ENCODE peak calls at places on chromosomes 1 and 21, in nine cellular contexts. L is SJSA1; G is COR-L47; D is kidney; O is SJCRH30; J is activated CD8-positive, alpha-beta memory T cell treated with anti-CD3 and anti-CD28 coated beads for 1 hour; U is heart left ventricle; M is psoas muscle; Y is tibial artery. E is an unnamed sample.

GRCh38 chr1:201591348-201591747 is 52.4 kb downstream of the NAV1 start:
- DNase-seq in G (no peak), L (no peak), Y (peak; percentile 43), O (no peak), M (no peak), U (no peak), J (no peak), D (no peak), E (no peak)

GRCh38 chr1:80531182-80531581 is 1269.6 kb upstream of the ADGRL2 start:
- DNase-seq in O (no peak), M (no peak), Y (no peak), U (no peak), G (no peak), J (no peak), D (no peak), L (no peak), E (no peak)

GRCh38 chr1:157798211-157798610 is 21.3 kb upstream of the FCRL2 start:
- DNase-seq in G (no peak), U (no peak), M (no peak), O (no peak), Y (no peak), D (no peak), L (no peak), J (no peak), E (no peak)

GRCh38 chr1:17441265-17441992 is 2.0 kb upstream of the RCC2 start:
- DNase-seq in Y (no peak), J (no peak), U (no peak), O (peak; percentile 14), D (peak; percentile 11), G (no peak), M (no peak), L (no peak), E (no peak)

GRCh38 chr21:14766241-14766640 is 220.1 kb upstream of the SAMSN1 start:
- DNase-seq in D (peak; percentile 43), M (no peak), G (no peak), U (no peak), L (no peak), O (peak; percentile 17), Y (no peak), J (no peak), E (no peak)

GRCh38 chr1:31568895-31569655 is 7.2 kb upstream of the TINAGL1 start:
- DNase-seq in M (peak; percentile 73), U (peak; percentile 79), L (peak; percentile 34), O (no peak), J (no peak), G (no peak), Y (peak; percentile 90), D (peak; percentile 65), E (peak; percentile 74)

GRCh38 chr1:9663257-9663656 is 11.7 kb downstream of the PIK3CD start:
- DNase-seq in U (no peak), J (no peak), D (no peak), M (no peak), Y (no peak), G (no peak), L (no peak), O (no peak), E (no peak)

GRCh38 chr1:153882296-153882912 is 40.4 kb downstream of the GATAD2B start:
- DNase-seq in J (no peak), L (no peak), O (no peak), G (no peak), Y (no peak), U (no peak), D (no peak), M (no peak), E (no peak)

GRCh38 chr1:94698341-94698740 is 121.8 kb upstream of the SLC44A3 start:
- DNase-seq in J (no peak), L (no peak), M (no peak), Y (no peak), U (no peak), G (no peak), O (no peak), D (no peak), E (no peak)

GRCh38 chr1:239633432-239633831 is 247.1 kb downstream of the CHRM3 start:
- DNase-seq in D (no peak), M (no peak), G (no peak), U (no peak), O (no peak), L (no peak), J (no peak), Y (no peak), E (no peak)

GRCh38 chr1:246947255-246947654 is 15.5 kb upstream of the AHCTF1 start:
- DNase-seq in U (peak; percentile 48), O (no peak), Y (peak; percentile 88), G (no peak), J (no peak), M (peak; percentile 55), L (no peak), D (no peak), E (no peak)

GRCh38 chr1:29585656-29586055 is 349.3 kb downstream of the PTPRU start:
- DNase-seq in J (no peak), M (no peak), U (no peak), O (no peak), Y (no peak), L (peak; percentile 29), D (no peak), G (no peak), E (no peak)

GRCh38 chr1:8661185-8662110 is 156.0 kb downstream of the RERE start:
- DNase-seq in M (no peak), D (no peak), O (peak; percentile 75), U (peak; percentile 60), Y (no peak), G (peak; percentile 15), J (no peak), L (peak; percentile 60), E (no peak)

GRCh38 chr1:167439301-167439988 is 78.9 kb downstream of the CD247 start:
- DNase-seq in U (no peak), J (no peak), L (no peak), G (peak; percentile 32), O (peak; percentile 54), Y (no peak), D (no peak), M (peak; percentile 65), E (peak; percentile 48)

GRCh38 chr1:241323510-241323909 is 33.5 kb downstream of the RGS7 start:
- DNase-seq in Y (no peak), J (no peak), O (peak; percentile 62), U (no peak), L (peak; percentile 45), M (no peak), G (no peak), D (no peak), E (no peak)

GRCh38 chr1:2950926-2951305 is 70.4 kb upstream of the ACTRT2 start:
- DNase-seq in O (no peak), L (no peak), Y (no peak), D (peak; percentile 63), M (peak; percentile 12), J (no peak), G (no peak), U (no peak), E (peak; percentile 7)

GRCh38 chr1:207019161-207019560 is 13.4 kb downstream of the C1orf116 start:
- DNase-seq in U (no peak), L (no peak), G (no peak), O (no peak), D (no peak), J (no peak), M (no peak), Y (no peak), E (no peak)

GRCh38 chr1:66281808-66282207 is 252.1 kb upstream of the SGIP1 start:
- DNase-seq in G (no peak), O (no peak), U (no peak), Y (no peak), M (no peak), D (no peak), L (no peak), J (no peak), E (no peak)

GRCh38 chr1:67724928-67725560 is 40.0 kb downstream of the GADD45A start:
- DNase-seq in L (peak; percentile 71), M (no peak), D (no peak), Y (no peak), G (peak; percentile 68), U (peak; percentile 84), J (no peak), O (peak; percentile 98), E (no peak)

GRCh38 chr21:44405948-44406872 is 49.1 kb upstream of the LRRC3 start:
- DNase-seq in G (no peak), Y (no peak), O (peak; percentile 22), J (no peak), D (peak; percentile 68), L (peak; percentile 86), M (no peak), U (no peak), E (peak; percentile 26)

GRCh38 chr1:235041201-235041600 is 87.4 kb downstream of the TOMM20 start:
- DNase-seq in G (no peak), D (peak; percentile 28), U (no peak), L (no peak), O (no peak), M (no peak), J (no peak), Y (peak; percentile 66), E (no peak)

GRCh38 chr1:201593200-201593828 is 54.4 kb downstream of the NAV1 start:
- DNase-seq in M (peak; percentile 64), G (no peak), L (peak; percentile 74), O (peak; percentile 68), U (no peak), Y (peak; percentile 77), D (no peak), J (no peak), E (no peak)

GRCh38 chr21:17803536-17803935 is 15.6 kb downstream of the C21orf91 start:
- DNase-seq in U (no peak), M (no peak), O (no peak), Y (no peak), J (no peak), L (no peak), G (no peak), D (no peak), E (no peak)

GRCh38 chr1:28507646-28508434 is 2.0 kb downstream of the RCC1 start:
- DNase-seq in U (no peak), G (no peak), J (no peak), Y (no peak), D (no peak), M (no peak), L (no peak), O (no peak), E (no peak)

GRCh38 chr21:31623664-31624063 is 35.8 kb upstream of the SOD1 start:
- DNase-seq in Y (no peak), L (no peak), D (no peak), J (no peak), G (no peak), U (no peak), M (no peak), O (no peak), E (no peak)

GRCh38 chr1:247104965-247105364 is 809 bp upstream of the ZNF669 start:
- DNase-seq in D (no peak), L (no peak), J (no peak), G (no peak), U (no peak), Y (no peak), M (no peak), O (no peak), E (no peak)

GRCh38 chr1:6059866-6060265 is 14.2 kb downstream of the KCNAB2 start:
- DNase-seq in M (no peak), L (no peak), O (no peak), G (no peak), D (no peak), J (no peak), Y (no peak), U (no peak), E (no peak)

GRCh38 chr1:17212487-17213121 is 7.7 kb downstream of the PADI1 start:
- DNase-seq in L (peak; percentile 91), Y (no peak), G (peak; percentile 19), D (peak; percentile 88), M (peak; percentile 53), U (no peak), O (peak; percentile 95), J (peak; percentile 59), E (no peak)

GRCh38 chr1:230170153-230170547 is 103.1 kb downstream of the GALNT2 start:
- DNase-seq in G (no peak), U (no peak), Y (no peak), J (no peak), O (no peak), L (no peak), M (no peak), D (no peak), E (no peak)

GRCh38 chr1:37476460-37477197 is 2.2 kb downstream of the ZC3H12A start:
- DNase-seq in J (no peak), O (peak; percentile 56), Y (peak; percentile 96), M (peak; percentile 88), D (peak; percentile 90), G (no peak), L (peak; percentile 86), U (peak; percentile 65), E (peak; percentile 59)

GRCh38 chr1:10242135-10242534 is 31.8 kb downstream of the KIF1B start:
- DNase-seq in G (no peak), O (no peak), Y (no peak), L (no peak), D (no peak), M (no peak), U (no peak), J (no peak), E (peak; percentile 33)

E was measured in right lobe of liver.